ENCODE peak calls at places on chromosomes 4 and X, in ten cellular contexts. D is coronary artery, K is upper lobe of left lung, C is epithelial cell of prostate, Z is neuronal stem cell, H is tibial artery, E is body of pancreas, O is dorsolateral prefrontal cortex, G is mesendoderm, P is psoas muscle. R is an unnamed sample.

GRCh38 chr4:146235654-146236570 is 21.6 kb downstream of the REELD1 start:
- DNase-seq in G (no peak), D (no peak), H (no peak), K (no peak), E (no peak), P (no peak), O (no peak), C (no peak), Z (no peak), R (peak)

GRCh38 chr4:147829401-147830101 is 97.7 kb downstream of the ARHGAP10 start:
- DNase-seq in C (no peak), K (no peak), H (peak), E (peak), O (no peak), P (peak), Z (no peak), G (no peak), D (peak), R (peak)

GRCh38 chrX:23251043-23251442 is 83.6 kb upstream of the PTCHD1 start:
- DNase-seq in H (no peak), O (no peak), E (no peak), K (no peak), C (no peak), P (no peak), Z (no peak), D (no peak), G (no peak), R (no peak)

GRCh38 chr4:26557164-26557563 is 26.7 kb upstream of the TBC1D19 start:
- DNase-seq in O (no peak), H (no peak), C (peak), P (peak), G (no peak), K (no peak), D (no peak), Z (no peak), E (no peak), R (no peak)

GRCh38 chr4:17283832-17284231 is 228.1 kb downstream of the QDPR start:
- DNase-seq in H (no peak), K (no peak), D (no peak), E (peak), Z (no peak), G (no peak), C (no peak), O (no peak), P (no peak), R (no peak)

GRCh38 chr4:148041606-148042324 is 309.9 kb downstream of the ARHGAP10 start:
- DNase-seq in D (no peak), H (no peak), E (no peak), C (no peak), G (no peak), P (no peak), K (no peak), O (no peak), Z (no peak), R (no peak)

GRCh38 chrX:74382613-74383012 is 38.7 kb upstream of the SLC16A2 start:
- DNase-seq in K (no peak), G (peak), O (peak), Z (peak), P (peak), H (peak), D (no peak), C (peak), E (peak), R (peak)

GRCh38 chrX:19172741-19173140 is 50.5 kb upstream of the ADGRG2 start:
- DNase-seq in H (no peak), P (no peak), G (no peak), Z (no peak), D (no peak), O (no peak), K (no peak), E (no peak), C (no peak), R (no peak)

GRCh38 chr4:6343950-6344408 is 74.3 kb downstream of the WFS1 start:
- DNase-seq in G (peak), K (no peak), D (no peak), Z (no peak), H (no peak), C (peak), E (peak), O (no peak), P (no peak), R (peak)

GRCh38 chr4:61994036-61994435 is 793.9 kb downstream of the ADGRL3 start:
- DNase-seq in C (no peak), O (no peak), E (no peak), D (no peak), K (no peak), H (no peak), G (no peak), P (no peak), Z (no peak), R (no peak)

GRCh38 chrX:727738-728621 is 97.4 kb downstream of the SHOX start:
- DNase-seq in K (no peak), H (no peak), P (no peak), O (no peak), C (no peak), D (no peak), Z (peak), E (peak), G (peak), R (no peak)

GRCh38 chr4:146398404-146398803 is 123.3 kb downstream of the SLC10A7 start:
- DNase-seq in G (no peak), C (no peak), D (no peak), P (no peak), E (no peak), H (no peak), O (no peak), Z (no peak), K (no peak), R (no peak)

GRCh38 chr4:183147191-183147590 is 48.1 kb downstream of the WWC2 start:
- DNase-seq in D (no peak), G (no peak), E (no peak), P (no peak), K (no peak), C (no peak), O (no peak), H (no peak), Z (no peak), R (no peak)

GRCh38 chr4:118082182-118082581 is 47.9 kb downstream of the NDST3 start:
- DNase-seq in O (no peak), H (no peak), Z (no peak), C (no peak), E (no peak), K (no peak), D (no peak), P (no peak), G (no peak), R (no peak)

GRCh38 chr4:118086334-118086733 is 52.0 kb downstream of the NDST3 start:
- DNase-seq in O (no peak), D (no peak), H (no peak), G (peak), E (no peak), P (no peak), C (peak), Z (no peak), K (no peak), R (no peak)

GRCh38 chr4:118087366-118087765 is 53.1 kb downstream of the NDST3 start:
- DNase-seq in C (no peak), P (no peak), O (no peak), Z (no peak), D (no peak), K (no peak), G (peak), H (no peak), E (no peak), R (no peak)
- H3K27ac ChIP-seq in C (no peak), P (no peak), O (peak), Z (no peak), D (no peak), K (no peak), G (no peak), H (no peak), E (no peak), R (no peak)

GRCh38 chr4:2469192-2469984 is 482 bp downstream of the RNF4 start:
- DNase-seq in H (no peak), G (peak), C (no peak), E (peak), D (no peak), O (no peak), Z (peak), P (peak), K (peak), R (peak)

GRCh38 chr4:2468464-2469191 is at the start of gene RNF4:
- DNase-seq in C (peak), G (peak), D (peak), P (peak), Z (peak), H (peak), O (peak), E (peak), K (peak), R (peak)

DNA sequence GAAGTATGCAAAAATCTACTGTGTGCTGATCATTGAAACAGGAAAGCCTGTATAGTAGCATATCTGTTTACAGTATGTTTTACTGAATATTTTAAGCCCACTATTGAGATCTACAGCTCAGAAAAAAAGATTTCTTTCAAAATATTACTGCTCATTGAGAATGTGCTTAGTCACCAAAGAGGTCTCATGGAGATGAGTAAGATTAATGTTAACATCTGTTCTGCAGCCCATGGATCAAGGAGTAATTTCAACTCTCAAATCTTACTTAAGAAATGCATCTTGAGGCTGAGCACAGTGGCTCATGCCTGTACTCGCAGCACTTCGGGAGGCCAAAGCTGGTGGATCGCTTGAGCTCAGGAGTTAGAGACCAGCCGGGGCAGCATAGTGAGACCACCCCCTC is 3.3 kb downstream of the RNF4 start:
- DNase-seq in G (no peak), Z (no peak), P (no peak), H (no peak), O (no peak), K (no peak), C (no peak), D (no peak), E (no peak), R (no peak)
- H3K27ac ChIP-seq in G (no peak), Z (no peak), P (no peak), H (no peak), O (no peak), K (no peak), C (peak), D (no peak), E (no peak), R (no peak)

GRCh38 chr4:158197194-158197593 is 13.1 kb upstream of the TMEM144 start:
- DNase-seq in G (no peak), D (no peak), C (no peak), O (no peak), Z (no peak), K (no peak), H (no peak), P (no peak), E (no peak), R (no peak)
- H3K27ac ChIP-seq in G (no peak), D (no peak), C (no peak), O (peak), Z (no peak), K (no peak), H (no peak), P (no peak), E (no peak), R (no peak)

DNA sequence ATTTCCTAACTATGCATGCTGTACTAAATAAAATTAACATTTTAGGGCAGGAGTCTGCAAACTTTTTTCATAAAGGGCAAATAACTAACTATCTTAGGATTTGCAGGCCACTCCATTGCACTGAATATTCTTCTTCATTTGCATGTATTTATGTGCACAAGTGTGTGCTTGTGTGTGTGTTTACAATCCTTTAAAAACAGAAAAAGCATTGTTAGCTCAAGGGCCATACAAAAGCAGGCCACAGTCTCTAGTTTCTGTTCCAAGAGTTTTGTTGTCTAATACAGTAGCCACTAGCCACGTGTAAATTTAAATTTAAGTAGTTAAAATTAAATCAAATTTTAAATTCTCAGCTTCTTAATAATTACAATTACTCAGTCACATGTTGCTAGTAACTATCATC is 621.8 kb downstream of the TMA16 start:
- DNase-seq in P (no peak), K (no peak), C (no peak), D (no peak), O (no peak), Z (no peak), G (no peak), E (no peak), H (no peak), R (no peak)
- H3K27ac ChIP-seq in P (no peak), K (no peak), C (no peak), D (no peak), O (peak), Z (no peak), G (no peak), E (no peak), H (no peak), R (no peak)

GRCh38 chr4:1793496-1793840 is 375 bp downstream of the FGFR3 start:
- DNase-seq in H (no peak), Z (no peak), E (peak), P (no peak), O (no peak), D (no peak), K (peak), C (no peak), G (peak), R (peak)

GRCh38 chr4:1795304-1796195 is 2.5 kb downstream of the FGFR3 start:
- DNase-seq in H (no peak), K (peak), P (no peak), Z (no peak), C (no peak), O (no peak), D (no peak), G (peak), E (peak), R (no peak)

GRCh38 chr4:1793940-1794808 is 1.1 kb downstream of the FGFR3 start:
- DNase-seq in P (no peak), C (no peak), Z (no peak), O (no peak), H (no peak), D (no peak), E (no peak), K (peak), G (peak), R (no peak)

GRCh38 chr4:1796486-1797204 is 3.6 kb downstream of the FGFR3 start:
- DNase-seq in K (no peak), P (no peak), Z (no peak), E (no peak), O (no peak), D (no peak), G (no peak), H (no peak), C (no peak), R (no peak)

DNA sequence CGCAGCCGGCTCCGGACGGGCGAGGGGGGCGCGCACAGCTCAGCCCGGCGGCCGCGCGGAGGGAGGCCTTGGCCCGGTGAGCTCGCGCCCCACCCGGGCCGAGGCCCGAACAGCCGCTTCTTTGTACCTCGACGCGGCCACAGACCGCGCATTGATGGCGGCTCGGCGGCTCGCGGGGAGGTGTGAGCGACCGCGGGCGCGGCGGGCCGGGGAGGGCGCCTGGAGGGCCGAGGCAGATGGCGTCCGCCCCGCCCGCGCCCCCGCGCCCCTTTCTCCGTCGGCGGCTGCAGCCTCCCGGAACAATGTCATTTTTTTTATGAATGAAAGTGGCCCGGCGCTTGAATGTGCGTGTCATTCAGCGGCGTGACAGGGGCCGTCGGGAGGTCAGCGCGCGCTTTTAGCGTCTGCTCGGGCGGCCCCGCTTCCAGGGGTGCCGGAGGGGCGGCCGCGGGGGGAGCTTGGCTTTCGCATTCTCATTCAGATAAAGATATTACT is 1.8 kb downstream of the FGFR3 start:
- DNase-seq in K (peak), D (no peak), Z (no peak), G (no peak), C (no peak), H (no peak), O (no peak), E (no peak), P (no peak), R (no peak)
- H3K27ac ChIP-seq in K (no peak), D (no peak), Z (no peak), G (no peak), C (no peak), H (no peak), O (peak), E (no peak), P (no peak), R (no peak)

GRCh38 chr4:169975131-169975836 is 50.9 kb downstream of the MFAP3L start:
- DNase-seq in P (no peak), D (no peak), O (no peak), K (no peak), E (no peak), G (no peak), Z (no peak), H (no peak), C (no peak), R (no peak)

GRCh38 chr4:169976951-169977350 is 49.2 kb downstream of the MFAP3L start:
- DNase-seq in E (no peak), K (no peak), H (no peak), D (no peak), G (peak), O (no peak), C (no peak), Z (no peak), P (no peak), R (no peak)

GRCh38 chr4:169971456-169972015 is 54.7 kb downstream of the MFAP3L start:
- DNase-seq in K (no peak), G (no peak), P (no peak), Z (no peak), O (no peak), H (peak), D (no peak), E (no peak), C (no peak), R (no peak)

DNA sequence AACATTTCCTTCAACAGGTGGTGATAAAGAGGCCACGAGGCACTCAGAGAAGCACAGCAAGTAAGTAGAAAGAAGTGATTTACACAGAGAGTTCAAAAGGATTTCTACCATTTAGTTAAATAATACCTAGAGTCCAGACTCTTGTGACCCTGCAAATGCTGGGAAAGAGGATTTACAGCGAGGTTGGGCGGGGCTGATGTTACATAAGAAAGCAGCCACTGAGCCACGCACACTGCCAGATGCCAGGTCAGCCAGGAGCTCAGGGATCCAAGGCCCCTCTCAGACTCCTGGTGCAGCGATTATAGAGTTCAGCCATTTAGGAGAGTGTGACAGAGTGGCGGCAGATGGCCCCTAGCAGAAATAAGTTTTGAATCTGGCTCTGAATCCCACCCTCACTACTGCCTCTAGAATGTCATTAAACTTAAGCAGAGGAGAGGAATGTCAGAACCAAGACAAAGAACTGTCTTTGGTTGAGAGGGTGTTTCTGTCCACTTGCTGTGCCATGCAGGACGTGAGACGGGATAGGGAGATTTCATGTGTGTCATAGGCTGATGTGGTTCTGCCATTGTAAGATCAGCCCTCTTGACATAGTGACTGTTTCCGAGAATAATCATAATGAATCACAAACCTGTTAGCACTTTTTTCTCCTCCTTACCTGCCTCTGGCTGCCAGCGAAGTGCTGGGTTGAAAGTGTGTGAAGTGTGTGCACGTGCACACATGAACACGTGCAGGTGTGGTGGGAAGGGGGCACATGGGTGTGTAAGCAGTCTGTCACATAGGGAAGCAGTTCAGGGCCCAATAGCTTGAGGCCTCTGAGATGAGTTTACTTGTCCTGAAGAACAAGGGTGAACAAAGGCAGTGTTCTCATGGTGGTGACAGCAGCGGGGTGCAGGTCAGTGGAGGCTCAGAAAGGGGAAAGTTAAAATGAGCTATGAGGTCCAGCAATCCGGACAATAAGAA is 50.1 kb downstream of the MFAP3L start:
- DNase-seq in O (no peak), K (no peak), G (no peak), D (no peak), Z (no peak), P (no peak), C (no peak), H (no peak), E (no peak), R (no peak)
- H3K27ac ChIP-seq in O (no peak), K (no peak), G (no peak), D (no peak), Z (no peak), P (no peak), C (no peak), H (no peak), E (no peak), R (no peak)

GRCh38 chr4:77745792-77746191 is 73.4 kb downstream of the CNOT6L start:
- DNase-seq in P (no peak), G (no peak), E (no peak), H (no peak), O (no peak), D (no peak), Z (no peak), K (no peak), C (no peak), R (no peak)
- H3K27ac ChIP-seq in P (no peak), G (no peak), E (no peak), H (no peak), O (no peak), D (no peak), Z (no peak), K (no peak), C (no peak), R (no peak)

DNA sequence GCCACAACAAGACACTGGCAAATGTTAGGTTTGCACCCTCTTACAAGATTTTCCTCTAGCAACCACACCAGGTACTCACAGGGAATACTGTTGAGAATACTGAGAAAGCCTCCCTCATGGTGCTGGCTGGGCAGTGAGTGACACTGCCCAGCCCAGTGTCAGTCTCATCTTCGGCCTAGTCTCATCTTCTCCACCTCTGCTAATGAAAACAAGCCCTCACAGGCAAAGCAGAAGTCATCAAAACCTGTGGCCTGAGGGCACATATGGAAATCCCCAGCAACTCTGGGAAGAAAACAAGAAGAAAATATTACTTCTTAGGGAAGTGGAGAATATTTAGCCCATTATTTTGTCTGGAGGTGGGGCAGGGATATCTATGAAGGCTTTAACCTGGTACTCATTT is 7.9 kb upstream of the ADAM29 start:
- DNase-seq in D (no peak), H (no peak), G (no peak), Z (no peak), K (no peak), O (no peak), P (no peak), E (no peak), C (no peak), R (no peak)
- H3K27ac ChIP-seq in D (no peak), H (no peak), G (no peak), Z (no peak), K (no peak), O (no peak), P (no peak), E (no peak), C (no peak), R (no peak)

GRCh38 chr4:37726666-37727065 is 40.5 kb upstream of the RELL1 start:
- DNase-seq in C (no peak), D (no peak), P (no peak), O (no peak), H (no peak), Z (no peak), G (no peak), E (no peak), K (no peak), R (no peak)

GRCh38 chr4:37728064-37728463 is 41.9 kb upstream of the RELL1 start:
- DNase-seq in P (no peak), H (no peak), E (no peak), C (no peak), G (no peak), O (no peak), K (no peak), Z (no peak), D (no peak), R (no peak)

GRCh38 chr4:37727635-37728034 is 41.5 kb upstream of the RELL1 start:
- DNase-seq in E (no peak), Z (no peak), G (no peak), C (no peak), K (no peak), H (no peak), D (no peak), O (no peak), P (no peak), R (no peak)

GRCh38 chr4:37732787-37733186 is 46.6 kb upstream of the RELL1 start:
- DNase-seq in P (no peak), K (no peak), Z (no peak), O (no peak), E (no peak), D (no peak), H (no peak), G (no peak), C (no peak), R (no peak)

GRCh38 chr4:37729649-37730004 is 43.5 kb upstream of the RELL1 start:
- DNase-seq in Z (no peak), O (no peak), D (no peak), C (no peak), P (no peak), H (no peak), E (no peak), G (no peak), K (no peak), R (no peak)
- H3K27ac ChIP-seq in Z (peak), O (no peak), D (no peak), C (no peak), P (no peak), H (no peak), E (no peak), G (no peak), K (no peak), R (no peak)

GRCh38 chr4:53009824-53010223 is 147.7 kb downstream of the RASL11B start:
- DNase-seq in O (no peak), H (no peak), G (no peak), D (no peak), P (no peak), K (no peak), E (no peak), Z (no peak), C (no peak), R (no peak)
- H3K27ac ChIP-seq in O (no peak), H (peak), G (no peak), D (no peak), P (no peak), K (no peak), E (peak), Z (no peak), C (no peak), R (peak)

R was measured in adrenal gland.